ENCODE peak calls at places on chromosomes 16 and 17, in five cellular contexts. A is effector memory CD4-positive, alpha-beta T cell; H is IMR-90; Q is A549; E is GM23248. R is an unnamed sample.

GRCh38 chr17:55398689-55399088 is 22.9 kb downstream of the MMD start:
- DNase-seq in H (peak), Q (no peak), E (peak), A (no peak), R (no peak)

GRCh38 chr16:85010446-85010930 is 847 bp downstream of the ZDHHC7 start:
- DNase-seq in Q (no peak), A (no peak), E (peak), H (no peak), R (no peak)

GRCh38 chr17:38663125-38663751 is 11.5 kb downstream of the EPOP start:
- DNase-seq in A (no peak), E (peak), H (peak), Q (peak), R (no peak)

GRCh38 chr17:82400206-82400605 is 17.9 kb upstream of the HEXD start:
- DNase-seq in A (no peak), H (peak), Q (no peak), E (no peak), R (no peak)

GRCh38 chr16:79393564-79393963 is 207.0 kb downstream of the MAF start:
- DNase-seq in A (no peak), E (no peak), H (no peak), Q (no peak), R (no peak)

GRCh38 chr16:11394593-11394960 is 49.3 kb downstream of the RMI2 start:
- DNase-seq in A (no peak), H (no peak), E (no peak), Q (no peak), R (no peak)

GRCh38 chr17:41486809-41487530 is 2.7 kb downstream of the KRT36 start:
- DNase-seq in H (no peak), E (no peak), Q (no peak), A (no peak), R (no peak)

GRCh38 chr17:6969323-6969726 is 26.5 kb upstream of the ALOX12 start:
- DNase-seq in Q (no peak), H (no peak), E (peak), A (no peak), R (no peak)

GRCh38 chr17:10879110-10879509 is 41.2 kb upstream of the PIRT start:
- DNase-seq in A (no peak), H (no peak), Q (no peak), E (peak), R (peak)

GRCh38 chr17:82531431-82531881 is 11.9 kb downstream of the FOXK2 start:
- DNase-seq in H (peak), A (no peak), Q (no peak), E (peak), R (no peak)

GRCh38 chr16:53212899-53213235 is 158.1 kb downstream of the CHD9 start:
- DNase-seq in Q (no peak), H (no peak), E (peak), A (no peak), R (no peak)

GRCh38 chr17:74012465-74012864 is 191.0 kb upstream of the RPL38 start:
- DNase-seq in A (peak), E (no peak), H (no peak), Q (no peak), R (peak)

GRCh38 chr16:10386517-10387377 is 886 bp downstream of the ATF7IP2 start:
- DNase-seq in E (peak), Q (no peak), H (peak), A (no peak), R (peak)

GRCh38 chr16:20933589-20933988 is 33.0 kb downstream of the LYRM1 start:
- DNase-seq in H (no peak), Q (no peak), A (no peak), E (no peak), R (no peak)

GRCh38 chr16:86082400-86083030 is 183.6 kb downstream of the IRF8 start:
- DNase-seq in E (no peak), A (no peak), Q (no peak), H (no peak), R (no peak)

GRCh38 chr16:2246301-2246885 is 5.0 kb downstream of the ECI1 start:
- DNase-seq in E (no peak), A (no peak), Q (no peak), H (no peak), R (no peak)

GRCh38 chr17:15384142-15384803 is 42.9 kb upstream of the TEKT3 start:
- DNase-seq in Q (no peak), H (peak), A (no peak), E (peak), R (no peak)

GRCh38 chr16:19696312-19696711 is 21.7 kb downstream of the KNOP1 start:
- DNase-seq in A (peak), H (peak), Q (no peak), E (peak), R (peak)

GRCh38 chr16:10827691-10828341 is 9.2 kb upstream of the TVP23A start:
- DNase-seq in Q (no peak), A (no peak), E (peak), H (peak), R (no peak)

GRCh38 chr16:15993946-15994665 is 44.7 kb downstream of the ABCC1 start:
- DNase-seq in Q (no peak), A (no peak), H (peak), E (peak), R (no peak)

GRCh38 chr16:69187387-69187890 is 475 bp downstream of the SNTB2 start:
- DNase-seq in A (peak), H (no peak), Q (peak), E (peak), R (no peak)

GRCh38 chr16:10981697-10982216 is 37.4 kb downstream of the CLEC16A start:
- DNase-seq in A (no peak), H (no peak), Q (peak), E (peak), R (peak)

GRCh38 chr16:11994187-11995119 is 17.9 kb downstream of the SNX29 start:
- DNase-seq in H (peak), Q (no peak), A (no peak), E (peak), R (no peak)

GRCh38 chr17:9928601-9929341 is 23.7 kb upstream of the RCVRN start:
- DNase-seq in E (peak), H (peak), Q (peak), A (no peak), R (no peak)

DNA sequence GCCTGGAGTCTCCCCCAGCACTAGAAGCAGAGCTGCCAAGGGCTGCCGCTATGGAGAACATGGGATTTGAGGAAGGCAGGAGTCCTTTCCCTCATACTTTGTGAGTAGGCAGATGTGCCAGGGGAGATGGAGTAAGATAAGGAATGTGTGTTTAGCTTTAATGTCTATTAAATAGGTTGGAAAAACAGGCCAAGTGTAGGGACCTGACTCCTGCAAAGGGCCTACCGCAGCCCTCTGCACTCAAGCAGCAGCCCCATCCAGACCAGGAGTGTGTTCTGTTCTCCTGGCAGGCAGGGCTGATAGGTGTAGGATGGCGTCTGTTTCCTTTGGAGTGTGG is 1.8 kb upstream of the MIF4GD start:
- DNase-seq in Q (no peak), H (no peak), A (no peak), E (no peak), R (no peak)
- H3K4me3 ChIP-seq in Q (no peak), H (no peak), A (no peak), E (no peak), R (no peak)

DNA sequence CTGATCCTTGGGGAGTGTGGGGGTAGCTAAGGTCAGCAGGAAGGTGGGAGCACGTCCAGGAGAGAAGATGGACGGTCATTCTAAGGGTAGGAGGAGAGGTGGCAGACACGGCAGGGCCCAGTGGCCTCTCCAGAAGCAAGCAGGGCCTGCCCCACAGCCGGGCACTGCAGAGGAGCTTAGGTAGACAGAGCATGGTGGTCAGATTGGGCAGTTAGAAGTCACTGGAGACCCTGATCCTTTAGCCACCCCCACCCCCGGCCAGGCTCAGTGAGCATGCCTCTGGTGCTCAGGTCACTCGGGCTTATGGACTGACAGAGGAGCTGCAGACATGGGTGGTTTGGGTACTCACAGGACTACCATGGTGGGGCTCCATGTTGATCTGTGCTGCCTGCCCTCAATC is 26.3 kb downstream of the NLRP1 start:
- DNase-seq in E (no peak), H (no peak), Q (no peak), A (no peak), R (no peak)
- H3K4me3 ChIP-seq in E (no peak), H (no peak), Q (no peak), A (no peak), R (no peak)

GRCh38 chr17:80708497-80708896 is 163.9 kb downstream of the RPTOR start:
- DNase-seq in E (no peak), Q (no peak), A (no peak), H (no peak), R (no peak)

GRCh38 chr17:80704894-80705293 is 160.3 kb downstream of the RPTOR start:
- DNase-seq in A (no peak), H (no peak), E (no peak), Q (no peak), R (no peak)

GRCh38 chr17:80705988-80706387 is 161.3 kb downstream of the RPTOR start:
- DNase-seq in A (no peak), E (no peak), H (no peak), Q (no peak), R (no peak)

GRCh38 chr17:80704381-80704819 is 159.8 kb downstream of the RPTOR start:
- DNase-seq in H (peak), E (peak), A (no peak), Q (no peak), R (no peak)

DNA sequence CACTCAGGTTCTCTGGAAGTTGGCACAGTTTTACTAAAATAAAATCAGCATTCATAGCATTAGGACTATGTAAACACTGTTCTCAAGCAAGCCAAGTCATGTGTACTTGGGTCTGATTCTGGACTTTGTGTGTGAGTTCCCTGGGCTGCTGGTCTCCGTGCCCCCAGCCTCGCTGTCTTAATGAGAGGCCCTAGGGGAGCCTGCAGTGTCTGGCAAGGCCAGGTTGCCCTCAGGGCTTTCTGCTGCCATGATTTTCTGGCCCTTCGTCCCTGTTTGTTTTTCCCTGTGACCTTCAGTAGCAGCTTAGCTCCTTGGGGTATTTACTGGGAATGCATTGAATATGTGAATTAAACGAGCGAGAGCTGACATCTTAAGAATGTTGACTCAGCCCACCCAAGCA is 161.8 kb downstream of the RPTOR start:
- DNase-seq in Q (no peak), A (no peak), E (no peak), H (no peak), R (no peak)
- H3K4me3 ChIP-seq in Q (no peak), A (no peak), E (no peak), H (no peak), R (no peak)

DNA sequence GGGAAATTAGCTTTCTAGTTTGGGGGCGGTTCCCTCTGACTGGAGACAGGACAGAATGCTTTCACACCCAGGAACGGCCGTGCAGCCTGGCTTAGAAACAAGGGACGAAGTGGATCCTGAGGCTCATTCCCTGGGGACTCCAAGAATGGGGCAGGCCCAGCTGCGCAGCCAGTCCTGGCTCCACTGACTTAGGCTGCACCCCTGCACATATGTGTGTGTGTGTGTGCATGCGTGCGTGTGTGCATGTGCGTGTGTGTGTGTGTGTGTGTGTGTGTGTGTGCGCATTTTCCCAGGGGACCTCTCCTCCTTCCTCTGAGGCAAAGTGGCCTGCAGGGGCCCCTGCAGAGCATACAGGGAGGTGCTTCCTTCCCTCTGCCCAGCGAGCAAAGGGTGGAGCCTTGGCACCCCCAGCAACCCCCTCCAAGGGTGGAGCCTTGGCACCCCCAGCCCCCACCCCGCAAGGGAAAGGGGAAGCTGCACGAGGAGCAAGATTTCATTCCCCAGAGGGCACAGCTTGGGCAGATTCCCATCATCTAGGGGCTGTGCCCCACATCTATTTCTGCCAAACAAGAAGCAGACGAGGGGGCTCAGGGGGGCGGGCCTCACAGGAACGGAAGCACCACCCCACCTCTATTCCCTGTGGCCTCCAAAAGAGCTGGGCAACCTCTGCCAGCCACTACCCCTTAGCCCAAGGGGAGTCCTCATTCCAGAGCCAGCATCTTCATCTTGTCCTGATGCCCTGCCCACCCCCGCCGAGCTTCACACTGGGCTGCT is 97.6 kb upstream of the CBX4 start:
- DNase-seq in Q (no peak), H (no peak), A (no peak), E (no peak), R (peak)
- H3K4me3 ChIP-seq in Q (no peak), H (no peak), A (no peak), E (no peak), R (peak)

R was measured in Jurkat, Clone E6-1.